ENCODE peak calls at places on chromosomes 16 and 17, in seven cellular contexts. C is heart left ventricle, J is lung, E is kidney epithelial cell, T is cardiac muscle cell, I is SK-N-MC, V is breast epithelium. N is an unnamed sample.

GRCh38 chr17:43909537-43910231 is 2.3 kb upstream of the MPP2 start:
- DNase-seq in V (no peak), E (no peak), I (no peak), T (no peak), J (no peak), C (no peak), N (no peak)

GRCh38 chr16:87860553-87861299 is 8.6 kb downstream of the SLC7A5 start:
- DNase-seq in E (no peak), T (no peak), J (no peak), V (no peak), I (no peak), C (no peak), N (peak; percentile 41)

GRCh38 chr17:62968445-62968923 is 2.4 kb downstream of the TANC2 start:
- DNase-seq in E (peak; percentile 78), V (peak; percentile 46), C (no peak), J (peak; percentile 57), T (peak; percentile 87), I (peak; percentile 70), N (peak; percentile 81)

GRCh38 chr17:76428511-76428910 is 24.4 kb downstream of the UBE2O start:
- DNase-seq in T (no peak), C (no peak), V (no peak), J (no peak), I (no peak), E (no peak), N (no peak)

GRCh38 chr16:54201200-54201599 is 85.4 kb downstream of the IRX3 start:
- DNase-seq in C (no peak), V (no peak), J (no peak), T (no peak), I (no peak), E (no peak), N (no peak)

GRCh38 chr16:23974223-23974622 is 138.4 kb downstream of the PRKCB start:
- DNase-seq in E (no peak), T (peak; percentile 71), J (no peak), I (no peak), V (no peak), C (no peak), N (peak; percentile 69)

GRCh38 chr17:3735515-3735914 is 11.8 kb downstream of the HASPIN start:
- DNase-seq in C (no peak), J (no peak), I (no peak), T (no peak), E (no peak), V (no peak), N (no peak)

GRCh38 chr17:27475070-27475673 is 18.9 kb downstream of the KSR1 start:
- DNase-seq in V (no peak), C (no peak), I (no peak), E (no peak), T (no peak), J (no peak), N (no peak)

GRCh38 chr16:59859606-59860402 is 1125.7 kb upstream of the GOT2 start:
- DNase-seq in E (no peak), I (no peak), C (no peak), V (no peak), T (no peak), J (no peak), N (no peak)

GRCh38 chr17:63398680-63399079 is 47.4 kb downstream of the CYB561 start:
- DNase-seq in C (no peak), J (no peak), T (no peak), V (no peak), I (no peak), E (no peak), N (no peak)

GRCh38 chr16:25707982-25708583 is 16.3 kb downstream of the HS3ST4 start:
- DNase-seq in C (no peak), V (no peak), J (no peak), I (no peak), T (peak; percentile 50), E (no peak), N (peak; percentile 52)

GRCh38 chr16:19745286-19746018 is 27.4 kb downstream of the IQCK start:
- DNase-seq in V (no peak), E (no peak), C (no peak), T (no peak), J (no peak), I (no peak), N (no peak)

GRCh38 chr16:57054771-57055170 is 37.6 kb upstream of the CPNE2 start:
- DNase-seq in T (no peak), V (no peak), C (no peak), I (no peak), E (no peak), J (no peak), N (no peak)

DNA sequence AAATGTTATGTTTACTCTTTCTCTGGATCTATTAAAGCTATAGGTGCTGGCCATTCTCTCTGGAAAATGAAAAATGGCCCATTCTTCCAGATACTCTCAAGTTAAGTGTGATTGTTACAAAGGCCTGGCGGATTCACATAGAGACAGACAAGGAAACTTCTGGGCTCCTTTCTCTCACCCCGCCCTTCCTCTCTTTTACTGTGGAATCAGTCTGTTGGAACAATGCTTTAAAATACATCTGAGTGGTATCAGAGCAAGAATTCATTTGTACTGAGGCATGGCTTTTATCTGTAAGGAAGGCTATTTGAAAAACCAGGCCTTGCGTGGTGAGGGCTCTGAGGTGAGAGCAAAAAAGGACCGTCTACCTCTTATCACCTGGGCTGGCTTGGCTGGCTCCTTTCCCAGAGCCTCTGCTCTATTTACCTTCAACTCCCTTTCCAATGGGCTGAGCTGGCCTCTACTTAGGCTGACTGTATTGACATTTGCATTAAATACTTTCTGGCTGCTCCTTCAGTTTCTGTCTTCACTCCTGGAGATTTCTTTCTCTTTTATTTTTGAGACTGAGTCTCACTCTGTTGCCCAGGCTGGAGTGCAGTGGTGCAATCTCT is 274.0 kb downstream of the PHKB start:
- DNase-seq in E (no peak), J (peak; percentile 62), V (no peak), C (no peak), I (no peak), T (no peak), N (no peak)
- H3K4me3 ChIP-seq in E (no peak overlapping the region), J (no peak overlapping the region), V (no peak overlapping the region), C (no peak overlapping the region), I (no peak overlapping the region), T (no peak overlapping the region), N (no peak overlapping the region)

GRCh38 chr17:68134731-68135130 is 99.2 kb downstream of the KPNA2 start:
- DNase-seq in J (no peak), I (no peak), C (no peak), E (no peak), T (no peak), V (no peak), N (no peak)
- H3K4me3 ChIP-seq in J (no peak overlapping the region), I (no peak overlapping the region), C (no peak overlapping the region), E (no peak overlapping the region), T (no peak overlapping the region), V (no peak overlapping the region), N (no peak overlapping the region)

DNA sequence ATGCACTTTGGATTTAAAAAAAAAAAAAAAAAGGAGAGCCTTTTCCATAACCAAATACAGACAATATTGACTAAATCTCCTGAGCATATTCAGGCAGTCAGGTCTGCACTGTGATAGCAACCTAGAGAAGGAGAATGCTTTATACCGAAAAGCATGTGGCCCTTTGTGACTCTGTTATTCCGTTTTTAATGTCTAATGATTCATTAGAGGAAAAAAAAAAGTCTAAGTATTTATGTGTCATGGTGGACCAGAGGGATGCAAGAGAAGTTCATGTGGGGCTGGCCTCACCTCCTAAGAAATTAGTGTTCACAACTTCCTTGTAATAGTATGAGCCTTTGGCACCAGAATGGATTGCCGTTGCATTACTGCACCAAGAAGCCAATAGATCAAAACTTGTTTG is 11.3 kb upstream of the VWA3A start:
- DNase-seq in V (no peak), J (no peak), E (no peak), C (no peak), T (no peak), I (no peak), N (no peak)
- H3K4me3 ChIP-seq in V (no peak overlapping the region), J (no peak overlapping the region), E (no peak overlapping the region), C (no peak overlapping the region), T (no peak overlapping the region), I (no peak overlapping the region), N (no peak overlapping the region)

DNA sequence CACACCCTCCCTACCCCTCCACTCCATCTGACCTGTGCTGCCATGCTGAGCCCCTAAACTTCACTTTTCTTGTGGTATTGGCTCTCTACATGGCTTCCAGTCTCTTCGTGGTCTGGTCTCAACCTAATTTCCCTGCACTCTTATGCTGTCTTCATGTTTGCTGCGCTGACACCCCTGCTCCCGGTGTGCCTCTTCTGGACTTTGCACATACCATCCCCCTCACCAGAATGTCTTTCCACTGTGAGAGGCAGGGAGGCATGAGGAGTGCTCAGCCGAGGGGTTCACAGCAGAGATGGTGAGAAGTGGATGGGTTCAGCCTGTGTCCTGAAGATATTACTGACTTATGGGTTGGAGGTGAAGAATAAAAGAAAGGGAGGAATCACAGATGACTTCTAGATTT is 2.5 kb downstream of the TNFSF12 start:
- DNase-seq in T (no peak), E (no peak), J (no peak), V (no peak), I (no peak), C (no peak), N (no peak)
- H3K4me3 ChIP-seq in T (no peak overlapping the region), E (no peak overlapping the region), J (no peak overlapping the region), V (no peak overlapping the region), I (no peak overlapping the region), C (no peak overlapping the region), N (no peak overlapping the region)

GRCh38 chr17:8762012-8762411 is 3.7 kb upstream of the SPDYE4 start:
- DNase-seq in E (no peak), J (no peak), T (no peak), C (no peak), I (no peak), V (no peak), N (no peak)
- H3K4me3 ChIP-seq in E (no peak overlapping the region), J (no peak overlapping the region), T (no peak overlapping the region), C (no peak overlapping the region), I (no peak overlapping the region), V (no peak overlapping the region), N (no peak overlapping the region)

GRCh38 chr17:31843382-31843780 is 15.7 kb downstream of the COPRS start:
- DNase-seq in C (no peak), T (no peak), E (no peak), V (no peak), I (no peak), J (no peak), N (no peak)
- H3K4me3 ChIP-seq in C (no peak overlapping the region), T (no peak overlapping the region), E (no peak overlapping the region), V (no peak overlapping the region), I (no peak overlapping the region), J (no peak overlapping the region), N (no peak overlapping the region)

GRCh38 chr17:38535886-38536285 is 69.9 kb downstream of the SRCIN1 start:
- DNase-seq in E (no peak), C (no peak), I (no peak), T (no peak), J (no peak), V (no peak), N (no peak)

GRCh38 chr17:38534498-38534885 is 71.3 kb downstream of the SRCIN1 start:
- DNase-seq in E (no peak), J (no peak), T (no peak), C (no peak), I (no peak), V (no peak), N (no peak)

GRCh38 chr17:38533241-38533640 is 72.5 kb downstream of the SRCIN1 start:
- DNase-seq in I (no peak), J (no peak), E (no peak), V (no peak), T (no peak), C (no peak), N (no peak)

GRCh38 chr17:38533706-38534497 is 71.8 kb downstream of the SRCIN1 start:
- DNase-seq in I (no peak), T (no peak), C (no peak), J (no peak), E (no peak), V (no peak), N (peak; percentile 64)

GRCh38 chr17:38532451-38532850 is 73.3 kb downstream of the SRCIN1 start:
- DNase-seq in C (no peak), J (no peak), T (no peak), E (no peak), I (no peak), V (no peak), N (no peak)
- H3K4me3 ChIP-seq in C (no peak overlapping the region), J (no peak overlapping the region), T (no peak overlapping the region), E (no peak overlapping the region), I (no peak overlapping the region), V (no peak overlapping the region), N (no peak overlapping the region)

N was measured in H7.